ENCODE peak calls at places on chromosomes 6 and 20, in seven cellular contexts. M, T, Y, C, H, R and L are unnamed samples.

GRCh38 chr20:19609642-19610223 is 148.3 kb upstream of the RIN2 start:
- DNase-seq in M (no peak), T (no peak), Y (no peak), C (peak), H (no peak), R (no peak), L (no peak)

GRCh38 chr6:28747083-28747630 is 176.6 kb downstream of the TRIM27 start:
- DNase-seq in M (no peak), T (no peak), Y (no peak), C (no peak), H (no peak), R (no peak), L (no peak)

GRCh38 chr6:31042801-31043200 is 32.5 kb downstream of the MUC22 start:
- DNase-seq in M (no peak), T (peak), Y (no peak), C (no peak), H (peak), R (peak), L (no peak)

GRCh38 chr20:2451422-2451821 is 19.2 kb downstream of the SNRPB start:
- DNase-seq in M (no peak), T (no peak), Y (no peak), C (no peak), H (no peak), R (no peak), L (no peak)

GRCh38 chr6:127539292-127539691 is 20.2 kb upstream of the MTCL3 start:
- DNase-seq in M (no peak), T (no peak), Y (peak), C (no peak), H (peak), R (peak), L (no peak)

GRCh38 chr20:45080867-45081616 is 19.9 kb downstream of the KCNS1 start:
- DNase-seq in M (no peak), T (no peak), Y (no peak), C (no peak), H (peak), R (no peak), L (no peak)

GRCh38 chr20:24465730-24466129 is 3.7 kb upstream of the SYNDIG1 start:
- DNase-seq in M (peak), T (peak), Y (no peak), C (no peak), H (peak), R (peak), L (no peak)

GRCh38 chr6:41700577-41701347 is 34.6 kb downstream of the TFEB start:
- DNase-seq in M (no peak), T (no peak), Y (no peak), C (no peak), H (no peak), R (no peak), L (no peak)

GRCh38 chr6:167676666-167677421 is 149.9 kb upstream of the AFDN start:
- DNase-seq in M (no peak), T (no peak), Y (no peak), C (no peak), H (peak), R (no peak), L (no peak)

GRCh38 chr20:57902478-57902877 is 192.7 kb upstream of the PMEPA1 start:
- DNase-seq in M (no peak), T (peak), Y (peak), C (no peak), H (peak), R (no peak), L (no peak)

GRCh38 chr20:2109425-2110210 is 8.0 kb downstream of the STK35 start:
- DNase-seq in M (peak), T (no peak), Y (no peak), C (no peak), H (peak), R (peak), L (no peak)

GRCh38 chr6:109467696-109468095 is 12.1 kb upstream of the MICAL1 start:
- DNase-seq in M (no peak), T (no peak), Y (no peak), C (no peak), H (no peak), R (no peak), L (peak)

GRCh38 chr20:60630609-60631008 is 621.5 kb upstream of the CDH4 start:
- DNase-seq in M (no peak), T (no peak), Y (no peak), C (no peak), H (no peak), R (no peak), L (no peak)

GRCh38 chr20:24935140-24935539 is 13.9 kb upstream of the CST7 start:
- DNase-seq in M (no peak), T (no peak), Y (no peak), C (peak), H (no peak), R (no peak), L (peak)

GRCh38 chr6:121142093-121142492 is 192.2 kb downstream of the TBC1D32 start:
- DNase-seq in M (no peak), T (no peak), Y (no peak), C (no peak), H (no peak), R (peak), L (no peak)

GRCh38 chr20:25544760-25545159 is 40.6 kb downstream of the NINL start:
- DNase-seq in M (no peak), T (no peak), Y (no peak), C (no peak), H (no peak), R (peak), L (no peak)

GRCh38 chr6:143243786-143244185 is 183.1 kb downstream of the AIG1 start:
- DNase-seq in M (no peak), T (no peak), Y (no peak), C (no peak), H (no peak), R (no peak), L (no peak)

GRCh38 chr6:156174026-156174880 is 602.9 kb upstream of the ARID1B start:
- DNase-seq in M (no peak), T (no peak), Y (no peak), C (no peak), H (no peak), R (no peak), L (no peak)

GRCh38 chr6:156175433-156175832 is 601.7 kb upstream of the ARID1B start:
- DNase-seq in M (no peak), T (no peak), Y (no peak), C (no peak), H (no peak), R (no peak), L (no peak)

GRCh38 chr6:156175971-156176421 is 601.2 kb upstream of the ARID1B start:
- DNase-seq in M (no peak), T (no peak), Y (no peak), C (no peak), H (no peak), R (no peak), L (no peak)
- TF ChIP-seq CTCF in M (no peak), T (no peak), Y (no peak), C (no peak), H (no peak), R (no peak), L (no peak)

GRCh38 chr20:53020376-53020775 is 48.2 kb downstream of the TSHZ2 start:
- DNase-seq in M (no peak), T (no peak), Y (no peak), C (no peak), H (no peak), R (no peak), L (no peak)
- TF ChIP-seq CTCF in M (no peak), T (no peak), Y (no peak), C (no peak), H (no peak), R (no peak), L (no peak)

GRCh38 chr6:2480267-2480966 is 235.0 kb upstream of the GMDS start:
- DNase-seq in M (no peak), T (no peak), Y (no peak), C (no peak), H (peak), R (peak), L (no peak)

GRCh38 chr6:2478200-2478599 is 232.8 kb upstream of the GMDS start:
- DNase-seq in M (no peak), T (no peak), Y (no peak), C (no peak), H (peak), R (peak), L (no peak)

GRCh38 chr6:2481307-2481706 is 235.9 kb upstream of the GMDS start:
- DNase-seq in M (no peak), T (no peak), Y (no peak), C (no peak), H (no peak), R (no peak), L (no peak)

GRCh38 chr6:2485116-2485515 is 239.7 kb upstream of the GMDS start:
- DNase-seq in M (no peak), T (no peak), Y (no peak), C (no peak), H (no peak), R (no peak), L (no peak)

GRCh38 chr6:2482773-2483172 is 237.4 kb upstream of the GMDS start:
- DNase-seq in M (no peak), T (no peak), Y (no peak), C (no peak), H (no peak), R (no peak), L (no peak)
- TF ChIP-seq CTCF in M (no peak), T (peak), Y (no peak), C (no peak), H (no peak), R (no peak), L (no peak)

GRCh38 chr20:38581830-38582358 is 897 bp downstream of the ADIG start:
- DNase-seq in M (no peak), T (no peak), Y (no peak), C (no peak), H (no peak), R (no peak), L (no peak)

GRCh38 chr20:38583306-38583705 is 2.3 kb downstream of the ADIG start:
- DNase-seq in M (no peak), T (no peak), Y (no peak), C (no peak), H (no peak), R (no peak), L (no peak)

GRCh38 chr20:38579921-38580320 is 1.1 kb upstream of the ADIG start:
- DNase-seq in M (no peak), T (no peak), Y (no peak), C (no peak), H (no peak), R (no peak), L (no peak)

GRCh38 chr20:38579219-38579618 is 1.8 kb upstream of the ADIG start:
- DNase-seq in M (no peak), T (no peak), Y (no peak), C (no peak), H (no peak), R (no peak), L (no peak)

GRCh38 chr20:38581013-38581412 is at the start of gene ADIG:
- DNase-seq in M (no peak), T (no peak), Y (no peak), C (no peak), H (no peak), R (no peak), L (no peak)
- TF ChIP-seq CTCF in M (no peak), T (no peak), Y (no peak), C (no peak), H (no peak), R (no peak), L (no peak)

GRCh38 chr20:36833275-36834020 is 42.5 kb upstream of the TLDC2 start:
- DNase-seq in M (no peak), T (peak), Y (no peak), C (no peak), H (no peak), R (peak), L (no peak)

GRCh38 chr20:36835025-36835424 is 40.9 kb upstream of the TLDC2 start:
- DNase-seq in M (no peak), T (no peak), Y (no peak), C (no peak), H (no peak), R (no peak), L (no peak)

GRCh38 chr20:36832791-36833190 is 43.1 kb upstream of the TLDC2 start:
- DNase-seq in M (no peak), T (no peak), Y (no peak), C (no peak), H (no peak), R (no peak), L (no peak)

GRCh38 chr20:36827541-36828279 is 48.2 kb upstream of the TLDC2 start:
- DNase-seq in M (no peak), T (no peak), Y (peak), C (no peak), H (no peak), R (no peak), L (no peak)

GRCh38 chr20:36830791-36831691 is 44.9 kb upstream of the TLDC2 start:
- DNase-seq in M (peak), T (peak), Y (no peak), C (no peak), H (peak), R (peak), L (no peak)
- TF ChIP-seq CTCF in M (no peak), T (peak), Y (no peak), C (peak), H (peak), R (peak), L (no peak)

GRCh38 chr20:59403962-59404314 is 103.5 kb downstream of the EDN3 start:
- DNase-seq in M (no peak), T (no peak), Y (no peak), C (no peak), H (no peak), R (no peak), L (no peak)
- TF ChIP-seq CTCF in M (no peak), T (peak), Y (no peak), C (no peak), H (no peak), R (no peak), L (no peak)

GRCh38 chr6:170165085-170165484 is 125.8 kb downstream of the DLL1 start:
- DNase-seq in M (no peak), T (no peak), Y (no peak), C (peak), H (no peak), R (no peak), L (no peak)
- TF ChIP-seq CTCF in M (no peak), T (no peak), Y (no peak), C (no peak), H (peak), R (no peak), L (no peak)